ENCODE peak calls at places on chromosomes 1 and 21, in seven cellular contexts. One of them, this sample, is unnamed. For H3K27me3, the result is how much of the 10 kb centered on the place peaks cover.

GRCh38 chr21:44082648-44083436 is 24.4 kb upstream of the PWP2 start:
- DNase-seq in CD4-positive, alpha-beta memory T cell: no peak
- DNase-seq in colonic mucosa: no peak
- DNase-seq in sigmoid colon: no peak
- DNase-seq in prostate gland: no peak
- DNase-seq in CD8-positive, alpha-beta memory T cell: no peak
- DNase-seq in left ventricle myocardium inferior: no peak
- DNase-seq in this sample: no peak

GRCh38 chr1:214332950-214333798 is 52.2 kb downstream of the SMYD2 start:
- DNase-seq in colonic mucosa: peak
- DNase-seq in CD8-positive, alpha-beta memory T cell: no peak
- DNase-seq in left ventricle myocardium inferior: no peak
- DNase-seq in CD4-positive, alpha-beta memory T cell: peak
- DNase-seq in sigmoid colon: peak
- DNase-seq in prostate gland: peak
- DNase-seq in this sample: peak

GRCh38 chr21:34141373-34141772 is 68.0 kb downstream of the MRPS6 start:
- DNase-seq in sigmoid colon: no peak
- DNase-seq in left ventricle myocardium inferior: no peak
- DNase-seq in CD8-positive, alpha-beta memory T cell: no peak
- DNase-seq in colonic mucosa: no peak
- DNase-seq in CD4-positive, alpha-beta memory T cell: no peak
- DNase-seq in prostate gland: no peak
- DNase-seq in this sample: no peak

GRCh38 chr1:35386954-35387353 is 118.4 kb downstream of the ZMYM4 start:
- DNase-seq in colonic mucosa: no peak
- DNase-seq in sigmoid colon: no peak
- DNase-seq in CD4-positive, alpha-beta memory T cell: no peak
- DNase-seq in CD8-positive, alpha-beta memory T cell: no peak
- DNase-seq in left ventricle myocardium inferior: no peak
- DNase-seq in prostate gland: no peak
- DNase-seq in this sample: peak

GRCh38 chr1:38270241-38270871 is 223.8 kb upstream of the POU3F1 start:
- DNase-seq in left ventricle myocardium inferior: no peak
- DNase-seq in prostate gland: no peak
- DNase-seq in CD4-positive, alpha-beta memory T cell: no peak
- DNase-seq in CD8-positive, alpha-beta memory T cell: no peak
- DNase-seq in sigmoid colon: peak
- DNase-seq in colonic mucosa: no peak
- DNase-seq in this sample: no peak

GRCh38 chr1:18883636-18884418 is 18.5 kb downstream of the ALDH4A1 start:
- DNase-seq in CD4-positive, alpha-beta memory T cell: peak
- DNase-seq in sigmoid colon: peak
- DNase-seq in CD8-positive, alpha-beta memory T cell: peak
- DNase-seq in prostate gland: peak
- DNase-seq in left ventricle myocardium inferior: peak
- DNase-seq in colonic mucosa: peak
- DNase-seq in this sample: peak

GRCh38 chr1:54768093-54768492 is 3.8 kb upstream of the PARS2 start:
- DNase-seq in left ventricle myocardium inferior: no peak
- DNase-seq in prostate gland: no peak
- DNase-seq in CD8-positive, alpha-beta memory T cell: no peak
- DNase-seq in colonic mucosa: no peak
- DNase-seq in CD4-positive, alpha-beta memory T cell: no peak
- DNase-seq in sigmoid colon: no peak
- DNase-seq in this sample: no peak

GRCh38 chr1:39378377-39378776 is 113.1 kb upstream of the BMP8A start:
- DNase-seq in prostate gland: peak
- DNase-seq in sigmoid colon: no peak
- DNase-seq in colonic mucosa: peak
- DNase-seq in CD4-positive, alpha-beta memory T cell: no peak
- DNase-seq in left ventricle myocardium inferior: no peak
- DNase-seq in CD8-positive, alpha-beta memory T cell: no peak
- DNase-seq in this sample: peak

GRCh38 chr1:226838456-226838855 is 32.0 kb upstream of the PSEN2 start:
- DNase-seq in sigmoid colon: no peak
- DNase-seq in colonic mucosa: no peak
- DNase-seq in prostate gland: no peak
- DNase-seq in left ventricle myocardium inferior: no peak
- DNase-seq in CD8-positive, alpha-beta memory T cell: no peak
- DNase-seq in CD4-positive, alpha-beta memory T cell: no peak
- DNase-seq in this sample: no peak

GRCh38 chr1:200154069-200154767 is 126.7 kb downstream of the NR5A2 start:
- DNase-seq in CD8-positive, alpha-beta memory T cell: peak
- DNase-seq in prostate gland: no peak
- DNase-seq in left ventricle myocardium inferior: no peak
- DNase-seq in colonic mucosa: no peak
- DNase-seq in CD4-positive, alpha-beta memory T cell: peak
- DNase-seq in sigmoid colon: no peak
- DNase-seq in this sample: no peak

GRCh38 chr1:153547560-153548551 is 1.2 kb downstream of the S100A3 start:
- DNase-seq in CD4-positive, alpha-beta memory T cell: no peak
- DNase-seq in colonic mucosa: peak
- DNase-seq in left ventricle myocardium inferior: no peak
- DNase-seq in CD8-positive, alpha-beta memory T cell: no peak
- DNase-seq in prostate gland: no peak
- DNase-seq in sigmoid colon: peak
- DNase-seq in this sample: no peak

GRCh38 chr1:185733818-185734709 is at the start of gene HMCN1:
- DNase-seq in sigmoid colon: peak
- DNase-seq in CD4-positive, alpha-beta memory T cell: no peak
- DNase-seq in colonic mucosa: peak
- DNase-seq in CD8-positive, alpha-beta memory T cell: no peak
- DNase-seq in left ventricle myocardium inferior: peak
- DNase-seq in prostate gland: peak
- DNase-seq in this sample: peak

GRCh38 chr1:53155534-53155933 is 13.1 kb upstream of the SLC1A7 start:
- DNase-seq in CD8-positive, alpha-beta memory T cell: no peak
- DNase-seq in CD4-positive, alpha-beta memory T cell: no peak
- DNase-seq in prostate gland: no peak
- DNase-seq in colonic mucosa: no peak
- DNase-seq in sigmoid colon: no peak
- DNase-seq in left ventricle myocardium inferior: no peak
- DNase-seq in this sample: no peak

DNA sequence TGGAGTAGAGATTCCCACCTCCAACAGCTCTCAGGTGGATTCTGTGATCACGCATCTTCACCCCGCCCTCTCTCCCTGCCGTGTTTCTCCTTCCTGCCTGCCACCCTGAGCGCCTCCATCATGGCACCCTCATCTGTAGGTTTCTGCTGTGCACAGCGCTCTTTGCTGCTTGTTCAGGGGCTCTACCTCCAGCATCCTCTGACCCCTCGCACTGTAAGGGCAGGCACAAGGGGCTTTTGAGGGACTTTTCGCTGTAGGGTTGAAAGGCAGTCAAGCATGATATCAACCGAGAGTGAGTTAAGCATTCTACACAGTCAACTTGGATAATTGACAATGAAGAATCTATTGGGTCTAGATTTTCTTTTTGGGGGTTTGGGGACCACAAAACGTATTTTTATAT is 99.1 kb upstream of the GREM2 start:
- DNase-seq in prostate gland: no peak
- DNase-seq in CD8-positive, alpha-beta memory T cell: no peak
- DNase-seq in CD4-positive, alpha-beta memory T cell: no peak
- DNase-seq in colonic mucosa: no peak
- DNase-seq in left ventricle myocardium inferior: no peak
- DNase-seq in sigmoid colon: no peak
- DNase-seq in this sample: no peak
- H3K27me3 ChIP-seq in prostate gland: under half
- H3K27me3 ChIP-seq in CD8-positive, alpha-beta memory T cell: under half
- H3K27me3 ChIP-seq in CD4-positive, alpha-beta memory T cell: under half
- H3K27me3 ChIP-seq in colonic mucosa: under half
- H3K27me3 ChIP-seq in left ventricle myocardium inferior: under half
- H3K27me3 ChIP-seq in sigmoid colon: under half
- H3K27me3 ChIP-seq in this sample: under half

DNA sequence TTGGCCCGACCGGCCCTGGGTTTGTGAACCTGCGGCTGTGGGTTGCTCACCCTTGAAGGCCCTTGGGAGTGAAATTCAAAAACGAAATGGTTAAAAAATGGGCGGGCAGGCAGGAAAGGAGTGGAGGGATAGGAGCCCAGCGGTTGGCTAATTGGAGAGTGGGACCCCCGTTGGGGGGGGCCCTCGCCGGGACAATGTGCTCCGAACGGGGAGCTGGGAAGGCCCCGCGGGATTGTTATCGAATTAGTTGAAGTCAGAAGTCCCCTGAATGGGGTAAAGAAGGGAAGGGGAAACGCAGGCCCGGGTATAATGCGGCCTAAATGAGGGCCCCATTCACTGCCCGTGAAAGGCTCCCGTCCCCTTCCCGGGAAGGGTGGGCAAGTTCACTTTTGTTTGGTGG is 135.7 kb downstream of the PRDM16 start:
- DNase-seq in left ventricle myocardium inferior: no peak
- DNase-seq in CD8-positive, alpha-beta memory T cell: no peak
- DNase-seq in sigmoid colon: no peak
- DNase-seq in CD4-positive, alpha-beta memory T cell: no peak
- DNase-seq in colonic mucosa: no peak
- DNase-seq in prostate gland: no peak
- DNase-seq in this sample: no peak
- H3K27me3 ChIP-seq in left ventricle myocardium inferior: under half
- H3K27me3 ChIP-seq in CD8-positive, alpha-beta memory T cell: under half
- H3K27me3 ChIP-seq in sigmoid colon: under half
- H3K27me3 ChIP-seq in CD4-positive, alpha-beta memory T cell: under half
- H3K27me3 ChIP-seq in colonic mucosa: under half
- H3K27me3 ChIP-seq in prostate gland: under half
- H3K27me3 ChIP-seq in this sample: under half

DNA sequence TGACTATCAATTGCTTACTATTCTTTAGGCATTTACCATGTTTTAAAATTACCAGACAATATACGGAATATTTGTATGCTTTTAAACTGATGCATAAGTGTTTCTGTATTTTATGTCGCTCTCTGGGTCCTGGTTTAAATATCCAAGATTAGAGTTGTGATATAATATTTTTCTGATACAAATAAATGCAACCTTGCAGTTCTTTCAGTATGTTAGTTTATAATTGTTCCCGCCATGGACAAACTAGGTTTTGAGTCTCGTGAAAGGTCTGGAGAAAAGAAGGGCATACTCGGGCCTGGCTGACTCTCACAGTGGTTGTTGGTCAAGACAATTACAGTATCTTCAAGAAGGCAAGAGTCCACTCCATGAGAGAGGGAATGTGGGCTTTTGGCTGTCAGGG is 72.6 kb upstream of the AJAP1 start:
- DNase-seq in prostate gland: no peak
- DNase-seq in CD4-positive, alpha-beta memory T cell: no peak
- DNase-seq in sigmoid colon: no peak
- DNase-seq in CD8-positive, alpha-beta memory T cell: no peak
- DNase-seq in colonic mucosa: no peak
- DNase-seq in left ventricle myocardium inferior: no peak
- DNase-seq in this sample: no peak
- H3K27me3 ChIP-seq in prostate gland: under half
- H3K27me3 ChIP-seq in CD4-positive, alpha-beta memory T cell: under half
- H3K27me3 ChIP-seq in sigmoid colon: under half
- H3K27me3 ChIP-seq in CD8-positive, alpha-beta memory T cell: under half
- H3K27me3 ChIP-seq in colonic mucosa: under half
- H3K27me3 ChIP-seq in left ventricle myocardium inferior: half or more
- H3K27me3 ChIP-seq in this sample: under half

DNA sequence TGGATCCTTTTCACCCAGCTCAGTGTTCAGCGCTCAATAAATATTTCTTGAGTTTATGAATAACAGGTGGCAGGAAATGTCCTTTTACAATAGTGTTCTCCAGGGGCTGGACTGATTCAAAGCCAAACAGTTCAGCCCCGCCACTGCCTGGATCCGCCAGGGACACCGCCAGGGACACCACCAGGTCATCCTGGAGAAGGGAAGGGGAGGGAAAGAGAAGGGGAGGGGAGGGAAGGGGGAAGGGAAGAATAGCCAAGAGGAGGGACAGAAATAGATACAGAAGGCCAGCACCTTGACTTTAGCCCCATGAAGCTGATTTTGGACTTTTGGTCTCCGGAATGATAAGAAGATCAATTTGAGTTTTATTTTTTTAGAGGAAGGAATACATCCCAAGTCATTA is 255.5 kb downstream of the GRIK3 start:
- DNase-seq in prostate gland: no peak
- DNase-seq in left ventricle myocardium inferior: no peak
- DNase-seq in colonic mucosa: no peak
- DNase-seq in CD8-positive, alpha-beta memory T cell: no peak
- DNase-seq in sigmoid colon: no peak
- DNase-seq in CD4-positive, alpha-beta memory T cell: no peak
- DNase-seq in this sample: no peak
- H3K27me3 ChIP-seq in prostate gland: under half
- H3K27me3 ChIP-seq in left ventricle myocardium inferior: half or more
- H3K27me3 ChIP-seq in colonic mucosa: under half
- H3K27me3 ChIP-seq in CD8-positive, alpha-beta memory T cell: under half
- H3K27me3 ChIP-seq in sigmoid colon: under half
- H3K27me3 ChIP-seq in CD4-positive, alpha-beta memory T cell: under half
- H3K27me3 ChIP-seq in this sample: under half